ENCODE peak calls at places on chromosomes 12 and 14, in nine cellular contexts. E, D, K, P, G, O, W, S and I are unnamed samples. For H3K4me1, the result is how much of the 10 kb centered on the place peaks cover.

GRCh38 chr12:16606201-16606849 is 363 bp upstream of the LMO3 start:
- DNase-seq in D (no peak), W (no peak), S (no peak), K (peak), G (peak), O (no peak), E (peak), P (peak), I (no peak)

GRCh38 chr12:95481888-95482287 is 7.9 kb downstream of the METAP2 start:
- DNase-seq in W (no peak), D (no peak), P (no peak), S (no peak), G (no peak), E (no peak), K (no peak), O (no peak), I (no peak)

GRCh38 chr14:53652068-53652467 is 304.6 kb downstream of the BMP4 start:
- DNase-seq in P (no peak), S (no peak), D (no peak), K (no peak), O (no peak), G (no peak), E (no peak), W (no peak), I (no peak)

GRCh38 chr12:124874988-124875802 is 11.5 kb upstream of the SCARB1 start:
- DNase-seq in E (no peak), P (no peak), S (no peak), K (no peak), G (no peak), W (no peak), D (no peak), O (no peak), I (no peak)

GRCh38 chr14:83184531-83184930 is 1650.9 kb upstream of the SEL1L start:
- DNase-seq in E (no peak), O (no peak), D (no peak), S (no peak), K (no peak), P (no peak), W (no peak), G (no peak), I (no peak)

GRCh38 chr14:95515523-95516517 is 630 bp downstream of the SYNE3 start:
- DNase-seq in S (peak), G (peak), W (peak), P (peak), D (peak), K (peak), E (peak), O (peak), I (peak)

GRCh38 chr12:23929906-23930305 is 19.6 kb downstream of the SOX5 start:
- DNase-seq in G (no peak), S (no peak), E (no peak), P (peak), K (no peak), O (no peak), W (no peak), D (no peak), I (no peak)

GRCh38 chr14:59225281-59225680 is 36.8 kb downstream of the DAAM1 start:
- DNase-seq in E (no peak), P (no peak), O (no peak), G (no peak), W (no peak), D (no peak), S (no peak), K (no peak), I (no peak)

GRCh38 chr14:80212025-80212402 is 710 bp upstream of the DIO2 start:
- DNase-seq in P (peak), D (no peak), O (no peak), S (no peak), G (no peak), W (no peak), E (no peak), K (no peak), I (no peak)

GRCh38 chr12:12273291-12273957 is 6.6 kb upstream of the LRP6 start:
- DNase-seq in S (no peak), K (no peak), W (no peak), D (no peak), E (no peak), P (peak), G (no peak), O (no peak), I (no peak)

GRCh38 chr12:53061404-53062010 is 11.6 kb downstream of the TNS2 start:
- DNase-seq in O (peak), S (peak), E (peak), W (no peak), D (no peak), G (peak), K (peak), P (no peak), I (no peak)

GRCh38 chr12:55797068-55797467 is 20.5 kb downstream of the SARNP start:
- DNase-seq in K (no peak), E (peak), S (no peak), O (no peak), W (no peak), P (peak), G (no peak), D (no peak), I (no peak)

GRCh38 chr12:28578833-28579252 is 388.6 kb downstream of the CCDC91 start:
- DNase-seq in O (no peak), S (no peak), K (no peak), P (peak), D (no peak), G (no peak), W (no peak), E (no peak), I (no peak)

GRCh38 chr12:30585877-30586276 is 109.8 kb downstream of the IPO8 start:
- DNase-seq in K (no peak), D (no peak), O (no peak), W (no peak), P (no peak), G (peak), E (no peak), S (no peak), I (no peak)

GRCh38 chr12:49146406-49146805 is 15.2 kb upstream of the TUBA1B start:
- DNase-seq in P (no peak), W (no peak), G (no peak), S (no peak), E (no peak), D (no peak), O (no peak), K (no peak), I (no peak)

GRCh38 chr12:24723759-24724158 is 225.1 kb downstream of the BCAT1 start:
- DNase-seq in E (no peak), W (no peak), P (no peak), G (no peak), D (no peak), K (no peak), S (no peak), O (no peak), I (no peak)

GRCh38 chr12:6376079-6376941 is 947 bp upstream of the SCNN1A start:
- DNase-seq in P (peak), O (peak), E (no peak), G (peak), S (peak), D (no peak), K (peak), W (no peak), I (no peak)

GRCh38 chr12:4252595-4252994 is 21.0 kb upstream of the CCND2 start:
- DNase-seq in P (no peak), K (no peak), S (no peak), W (no peak), G (no peak), E (no peak), O (no peak), D (no peak), I (no peak)

GRCh38 chr12:91326043-91327027 is 143.7 kb upstream of the DCN start:
- DNase-seq in K (no peak), O (no peak), G (peak), W (peak), E (peak), D (peak), P (peak), S (no peak), I (peak)

GRCh38 chr14:100709252-100709955 is 17.3 kb upstream of the DLK1 start:
- DNase-seq in P (peak), S (no peak), W (peak), G (no peak), E (peak), D (no peak), O (peak), K (no peak), I (no peak)

GRCh38 chr12:102730996-102731395 is 186.0 kb downstream of the PAH start:
- DNase-seq in K (no peak), O (no peak), G (no peak), E (no peak), D (no peak), W (no peak), P (no peak), S (no peak), I (no peak)

GRCh38 chr14:69945347-69945746 is 66.1 kb downstream of the SMOC1 start:
- DNase-seq in G (no peak), K (no peak), S (no peak), W (no peak), E (no peak), P (no peak), O (no peak), D (no peak), I (no peak)

GRCh38 chr14:34496007-34496678 is 34.1 kb upstream of the SPTSSA start:
- DNase-seq in G (peak), E (no peak), S (no peak), D (no peak), P (no peak), K (no peak), W (no peak), O (no peak), I (peak)

GRCh38 chr14:56491299-56492285 is 88.0 kb upstream of the TMEM260 start:
- DNase-seq in O (no peak), D (no peak), P (peak), K (no peak), G (peak), S (no peak), W (no peak), E (peak), I (no peak)

GRCh38 chr12:3772380-3772779 is 19.5 kb upstream of the CRACR2A start:
- DNase-seq in O (no peak), G (no peak), S (no peak), P (no peak), W (no peak), E (no peak), K (no peak), D (no peak), I (no peak)

GRCh38 chr12:92552412-92553108 is 150.2 kb upstream of the PLEKHG7 start:
- DNase-seq in O (no peak), S (no peak), K (no peak), D (no peak), P (peak), E (no peak), G (no peak), W (no peak), I (no peak)

DNA sequence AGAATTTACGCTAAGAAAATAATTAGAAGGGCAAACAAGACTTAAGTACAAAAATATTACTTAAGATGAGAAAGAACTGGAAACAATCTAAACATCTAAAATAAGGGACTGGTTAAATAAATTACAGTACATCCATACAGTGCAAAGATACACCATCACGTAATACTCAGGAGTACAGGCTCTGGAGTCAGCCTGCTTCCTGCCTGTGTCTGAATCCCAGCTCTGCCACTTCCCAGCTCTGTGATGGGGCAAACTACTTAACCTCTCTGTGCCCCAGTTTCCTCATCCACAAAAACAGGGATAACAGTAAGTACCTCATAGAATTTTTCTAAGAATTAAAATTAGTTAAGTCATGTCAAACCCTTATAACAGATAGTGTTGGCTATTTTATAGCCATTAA is 36.0 kb downstream of the PPTC7 start:
- DNase-seq in S (no peak), W (no peak), O (no peak), P (no peak), D (no peak), E (no peak), K (no peak), G (no peak), I (no peak)
- H3K4me1 ChIP-seq in S (half or more), W (under half), O (under half), P (under half), D (under half), E (under half), K (under half), G (under half), I (half or more)

DNA sequence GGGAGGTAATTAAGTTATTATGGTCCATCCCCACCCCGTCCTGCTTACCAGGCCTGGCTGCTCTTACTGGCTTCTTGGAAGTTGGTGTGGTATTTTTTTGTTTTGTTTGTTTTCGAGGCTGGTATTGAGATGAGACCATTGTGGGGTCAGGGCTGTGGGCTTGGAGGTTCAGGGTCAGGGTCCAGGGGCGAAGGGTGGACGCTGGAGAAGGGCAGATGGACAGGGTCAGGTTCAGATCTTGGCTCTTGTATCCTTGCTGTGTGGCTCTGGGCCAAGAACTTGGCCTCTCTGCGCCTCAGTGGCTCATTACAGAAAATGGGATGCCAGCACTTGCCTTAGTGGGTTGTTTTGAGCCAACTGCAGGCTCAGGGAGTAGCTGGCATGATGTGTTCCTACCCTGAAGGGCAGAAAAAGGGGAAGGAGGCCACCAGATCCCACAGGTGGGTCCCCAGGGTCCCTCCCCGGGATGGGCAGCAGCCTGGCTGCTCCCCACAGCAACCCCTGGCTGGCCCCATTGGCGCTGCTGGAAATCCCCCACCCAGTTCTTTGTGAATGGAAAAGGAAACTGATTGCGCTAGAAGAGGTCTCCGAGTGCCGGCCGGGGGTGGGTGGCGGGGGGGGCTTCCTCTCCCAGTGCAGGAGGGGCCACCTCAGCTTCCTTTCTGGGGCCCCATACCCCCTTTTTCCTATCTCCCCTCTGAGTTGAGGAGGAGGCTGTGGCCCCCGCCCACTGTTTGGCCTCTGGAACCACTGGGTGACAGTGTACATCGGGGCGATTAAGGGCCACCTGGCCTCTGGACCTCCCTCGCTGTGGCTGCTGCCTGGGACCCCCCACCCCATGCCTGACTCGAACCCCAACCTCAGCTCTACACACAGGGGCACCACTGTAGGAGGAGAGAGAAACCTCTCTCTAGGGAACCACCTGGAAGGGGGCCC is 25.0 kb downstream of the SH2B3 start:
- DNase-seq in P (no peak), G (no peak), D (peak), W (peak), E (no peak), K (no peak), S (no peak), O (no peak), I (no peak)
- H3K4me1 ChIP-seq in P (under half), G (under half), D (half or more), W (half or more), E (under half), K (under half), S (half or more), O (under half), I (half or more)

GRCh38 chr12:50572275-50572674 is 67.5 kb downstream of the DIP2B start:
- DNase-seq in P (peak), D (no peak), K (no peak), S (no peak), O (peak), E (peak), W (no peak), G (no peak), I (no peak)

GRCh38 chr12:50567926-50568325 is 63.1 kb downstream of the DIP2B start:
- DNase-seq in S (no peak), G (no peak), P (peak), W (no peak), E (no peak), K (no peak), O (no peak), D (no peak), I (no peak)

GRCh38 chr12:50568338-50569155 is 63.8 kb downstream of the DIP2B start:
- DNase-seq in K (no peak), D (no peak), P (peak), S (no peak), G (no peak), O (no peak), W (no peak), E (no peak), I (no peak)

GRCh38 chr12:50569321-50569720 is 64.5 kb downstream of the DIP2B start:
- DNase-seq in E (no peak), P (no peak), K (no peak), W (no peak), D (no peak), O (no peak), S (no peak), G (no peak), I (no peak)

DNA sequence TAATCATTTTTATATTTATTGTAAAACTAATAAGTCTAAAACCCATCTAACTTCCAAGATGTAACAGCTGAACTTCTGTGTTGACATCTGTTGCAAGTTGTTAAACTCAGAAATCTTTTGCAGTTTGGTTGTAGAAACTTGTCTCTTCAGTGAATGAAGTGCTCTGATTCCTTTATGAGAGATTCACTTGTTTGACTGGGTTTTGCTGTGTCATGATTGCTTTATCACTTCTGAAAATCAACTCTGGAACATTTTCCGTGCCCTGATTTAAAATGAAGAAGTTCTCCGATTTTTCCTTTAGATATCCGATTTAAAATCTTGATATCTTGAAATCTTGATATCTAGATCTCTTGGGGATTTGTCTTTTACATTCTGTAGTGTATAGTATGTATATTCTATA is 65.1 kb downstream of the DIP2B start:
- DNase-seq in S (no peak), P (peak), K (no peak), D (no peak), O (no peak), E (no peak), G (no peak), W (no peak), I (no peak)
- H3K4me1 ChIP-seq in S (half or more), P (under half), K (under half), D (under half), O (under half), E (under half), G (half or more), W (under half), I (half or more)

DNA sequence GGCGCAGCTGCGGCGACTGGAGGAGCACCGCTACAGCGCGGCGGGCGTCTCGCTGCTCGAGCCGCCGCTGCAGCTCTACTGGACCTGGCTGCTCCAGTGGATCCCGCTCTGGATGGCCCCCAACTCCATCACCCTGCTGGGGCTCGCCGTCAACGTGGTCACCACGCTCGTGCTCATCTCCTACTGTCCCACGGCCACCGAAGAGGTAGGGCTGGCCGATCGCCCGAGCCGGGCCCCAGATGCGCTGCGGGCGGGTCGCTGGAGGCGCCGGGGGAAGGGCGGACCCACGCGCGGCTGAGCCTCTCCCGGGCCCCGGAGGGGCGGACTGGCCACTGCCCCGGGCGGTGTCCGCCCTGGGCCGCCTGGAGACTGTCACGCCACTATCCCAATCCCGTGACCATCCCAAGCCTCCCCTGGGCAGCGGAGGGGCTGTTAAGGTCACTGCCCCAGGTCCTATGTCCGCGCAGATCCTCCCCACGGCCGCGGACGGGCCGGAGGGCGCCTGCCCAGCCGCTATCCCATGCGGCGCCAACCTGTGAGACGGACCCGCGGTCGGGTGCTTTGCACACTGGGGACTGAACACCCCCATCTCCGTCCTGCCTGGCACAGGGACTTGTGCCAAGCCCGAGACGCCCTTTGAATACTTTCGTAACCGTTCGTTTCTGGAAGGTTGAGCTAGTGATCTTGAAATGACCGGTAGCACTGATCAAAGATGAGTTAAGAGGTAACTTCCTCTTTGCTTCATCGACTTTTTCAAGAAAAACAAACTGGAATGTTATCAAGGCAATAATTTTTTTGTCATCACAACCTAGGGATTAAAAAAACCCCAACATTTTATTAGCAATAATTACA is 716 bp downstream of the CHPT1 start:
- DNase-seq in W (no peak), G (peak), K (peak), S (peak), E (peak), O (peak), P (peak), D (no peak), I (peak)
- H3K4me1 ChIP-seq in W (under half), G (under half), K (under half), S (half or more), E (under half), O (under half), P (under half), D (under half), I (under half)

GRCh38 chr14:91387996-91388395 is 29.6 kb downstream of the CCDC88C start:
- DNase-seq in G (no peak), O (no peak), K (no peak), P (no peak), E (no peak), D (no peak), W (no peak), S (no peak), I (no peak)
- H3K4me1 ChIP-seq in G (under half), O (under half), K (under half), P (under half), E (under half), D (half or more), W (half or more), S (half or more), I (under half)